ENCODE peak calls at places on chromosome 15, in six cellular contexts. D is AG10803, X is psoas muscle, C is lung, L is bronchial epithelial cell, B is kidney epithelial cell. A is an unnamed sample.

GRCh38 chr15:93771429-93772020 is 459.8 kb upstream of the MCTP2 start:
- DNase-seq in D (no peak), X (no peak), C (no peak), L (peak), B (no peak), A (no peak)

GRCh38 chr15:40906947-40907802 is 12.9 kb downstream of the VPS18 start:
- DNase-seq in D (no peak), X (peak), C (no peak), L (no peak), B (no peak), A (no peak)

GRCh38 chr15:74460298-74460697 is 662 bp downstream of the UBL7 start:
- DNase-seq in D (no peak), X (no peak), C (no peak), L (peak), B (no peak), A (no peak)

GRCh38 chr15:78437107-78437761 is 782 bp upstream of the IREB2 start:
- DNase-seq in D (no peak), X (no peak), C (no peak), L (no peak), B (no peak), A (no peak)

GRCh38 chr15:49215768-49216739 is 46.0 kb downstream of the GALK2 start:
- DNase-seq in D (no peak), X (no peak), C (peak), L (peak), B (peak), A (peak)

GRCh38 chr15:48433226-48433886 is 102.1 kb downstream of the DUT start:
- DNase-seq in D (peak), X (no peak), C (no peak), L (peak), B (no peak), A (no peak)

GRCh38 chr15:56989411-56989924 is 71.0 kb downstream of the TCF12 start:
- DNase-seq in D (no peak), X (no peak), C (no peak), L (no peak), B (no peak), A (no peak)

GRCh38 chr15:59993950-59994401 is 10.1 kb upstream of the FOXB1 start:
- DNase-seq in D (no peak), X (no peak), C (no peak), L (no peak), B (no peak), A (no peak)

GRCh38 chr15:67680645-67681044 is 138.1 kb downstream of the MAP2K5 start:
- DNase-seq in D (peak), X (no peak), C (no peak), L (no peak), B (no peak), A (no peak)

GRCh38 chr15:45276851-45277250 is 24.8 kb downstream of the SLC28A2 start:
- DNase-seq in D (peak), X (no peak), C (no peak), L (peak), B (no peak), A (no peak)

GRCh38 chr15:45279024-45279697 is 27.1 kb downstream of the SLC28A2 start:
- DNase-seq in D (peak), X (peak), C (peak), L (peak), B (peak), A (peak)

DNA sequence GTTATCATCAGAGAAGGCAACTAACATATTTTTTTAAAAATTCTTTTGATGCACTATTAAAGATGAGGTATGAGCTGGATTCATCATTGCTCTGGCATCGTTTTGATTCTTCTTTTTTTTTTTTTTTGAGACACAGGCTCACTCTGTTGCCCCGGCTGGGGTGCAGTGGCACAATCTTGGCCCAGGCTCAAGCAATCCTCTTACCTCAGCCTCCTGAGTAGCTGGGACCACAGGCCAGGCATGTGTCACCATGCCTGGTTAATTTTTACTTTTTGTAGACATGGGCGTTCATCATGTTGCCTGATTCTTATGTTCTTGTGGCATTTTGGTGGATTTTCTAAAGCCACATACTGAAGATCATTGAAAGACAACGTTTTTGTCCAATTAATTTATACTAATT is 22.6 kb downstream of the SLC28A2 start:
- DNase-seq in D (no peak), X (no peak), C (no peak), L (no peak), B (no peak), A (no peak)
- H3K4me3 ChIP-seq in D (no peak), X (no peak), C (no peak), L (no peak), B (no peak), A (no peak)

GRCh38 chr15:66154581-66154980 is 99.0 kb downstream of the MEGF11 start:
- DNase-seq in D (no peak), X (no peak), C (no peak), L (no peak), B (no peak), A (no peak)

GRCh38 chr15:66152650-66153049 is 100.9 kb downstream of the MEGF11 start:
- DNase-seq in D (no peak), X (no peak), C (no peak), L (no peak), B (no peak), A (no peak)

GRCh38 chr15:66153549-66154415 is 99.8 kb downstream of the MEGF11 start:
- DNase-seq in D (no peak), X (no peak), C (no peak), L (no peak), B (peak), A (no peak)

GRCh38 chr15:66149871-66150270 is 103.7 kb downstream of the MEGF11 start:
- DNase-seq in D (no peak), X (no peak), C (no peak), L (no peak), B (no peak), A (no peak)

DNA sequence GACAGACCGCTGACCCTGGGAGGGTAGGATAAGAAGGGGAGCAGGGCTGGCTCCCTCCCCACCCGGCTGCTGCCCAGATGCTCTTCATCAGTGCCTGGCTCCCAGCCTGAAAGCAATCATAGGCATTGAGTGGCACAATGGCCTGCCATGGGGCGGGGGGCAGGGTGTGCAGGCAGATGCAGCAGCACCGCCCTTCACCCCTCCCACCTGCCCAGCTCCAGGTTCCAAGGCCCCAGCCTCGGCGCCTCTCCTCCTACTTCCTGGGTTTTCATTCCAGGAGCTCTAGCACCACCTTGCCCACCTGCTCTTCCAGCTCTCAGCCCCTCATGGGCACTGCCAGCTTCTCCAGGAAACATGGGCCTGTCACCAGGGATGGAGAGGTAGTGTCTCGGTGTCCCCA is 101.7 kb downstream of the MEGF11 start:
- DNase-seq in D (no peak), X (no peak), C (no peak), L (no peak), B (no peak), A (no peak)
- TF ChIP-seq CTCF in D (no peak), X (no peak), C (no peak), L (no peak), B (peak), A (peak)

GRCh38 chr15:35471024-35471423 is 74.9 kb downstream of the DPH6 start:
- DNase-seq in D (no peak), X (no peak), C (no peak), L (no peak), B (no peak), A (no peak)
- H3K4me3 ChIP-seq in D (no peak), X (peak), C (no peak), L (no peak), B (no peak), A (no peak)

GRCh38 chr15:84834227-84834955 is 17.2 kb downstream of the ALPK3 start:
- DNase-seq in D (no peak), X (no peak), C (no peak), L (no peak), B (no peak), A (peak)
- TF ChIP-seq CTCF in D (no peak), X (no peak), C (no peak), L (no peak), B (no peak), A (no peak)

GRCh38 chr15:63969652-63970421 is 76.4 kb downstream of the DAPK2 start:
- DNase-seq in D (no peak), X (no peak), C (peak), L (peak), B (no peak), A (no peak)
- H3K4me3 ChIP-seq in D (no peak), X (no peak), C (no peak), L (no peak), B (no peak), A (no peak)

GRCh38 chr15:58066042-58066867 is 744 bp upstream of the ALDH1A2 start:
- DNase-seq in D (peak), X (peak), C (peak), L (no peak), B (no peak), A (no peak)
- TF ChIP-seq CTCF in D (peak), X (peak), C (peak), L (peak), B (peak), A (peak)

GRCh38 chr15:51856714-51857380 is 27.4 kb downstream of the TMOD3 start:
- DNase-seq in D (no peak), X (no peak), C (no peak), L (no peak), B (no peak), A (no peak)
- H3K4me3 ChIP-seq in D (no peak), X (no peak), C (no peak), L (no peak), B (no peak), A (no peak)

A was measured in retinal pigment epithelial cell.